ENCODE peak calls at places on chromosomes 16 and 17, in five cellular contexts. L is AG10803, N is transverse colon, Q is stomach, P is breast epithelium. S is an unnamed sample.

GRCh38 chr17:59807892-59808509 is 84.7 kb downstream of the TUBD1 start:
- DNase-seq in L (peak), N (no peak), Q (no peak), P (no peak), S (no peak)

GRCh38 chr17:34673995-34674900 is 94.9 kb downstream of the TMEM132E start:
- DNase-seq in L (no peak), N (no peak), Q (no peak), P (no peak), S (no peak)

GRCh38 chr16:84928679-84929420 is 82.5 kb downstream of the ZDHHC7 start:
- DNase-seq in L (peak), N (peak), Q (peak), P (no peak), S (no peak)

GRCh38 chr17:44203731-44204452 is 4.2 kb upstream of the ATXN7L3 start:
- DNase-seq in L (peak), N (peak), Q (no peak), P (no peak), S (no peak)

GRCh38 chr17:850086-850827 is 68.1 kb downstream of the MRM3 start:
- DNase-seq in L (no peak), N (no peak), Q (no peak), P (no peak), S (no peak)

GRCh38 chr17:82835122-82835521 is 4.7 kb downstream of the ZNF750 start:
- DNase-seq in L (no peak), N (no peak), Q (no peak), P (no peak), S (peak)

GRCh38 chr17:31752570-31752969 is 106.5 kb downstream of the COPRS start:
- DNase-seq in L (no peak), N (no peak), Q (no peak), P (no peak), S (no peak)

GRCh38 chr17:37360632-37361031 is 15.2 kb upstream of the C17orf78 start:
- DNase-seq in L (peak), N (no peak), Q (no peak), P (no peak), S (no peak)

GRCh38 chr16:50301626-50302471 is 35.5 kb downstream of the ADCY7 start:
- DNase-seq in L (peak), N (no peak), Q (no peak), P (peak), S (peak)

GRCh38 chr17:83097831-83098230 is 18.4 kb downstream of the METRNL start:
- DNase-seq in L (no peak), N (no peak), Q (no peak), P (no peak), S (no peak)

GRCh38 chr17:77833769-77834168 is 124.7 kb upstream of the TNRC6C start:
- DNase-seq in L (no peak), N (no peak), Q (no peak), P (no peak), S (peak)

GRCh38 chr16:5678371-5678770 is 580.8 kb upstream of the EEF2KMT start:
- DNase-seq in L (no peak), N (no peak), Q (no peak), P (no peak), S (no peak)

GRCh38 chr17:82031303-82031884 is at the start of gene RAC3:
- DNase-seq in L (no peak), N (no peak), Q (no peak), P (no peak), S (no peak)

GRCh38 chr17:27244481-27245223 is 49.3 kb upstream of the WSB1 start:
- DNase-seq in L (peak), N (peak), Q (no peak), P (no peak), S (no peak)

GRCh38 chr17:79991924-79992656 is 43.6 kb downstream of the TBC1D16 start:
- DNase-seq in L (no peak), N (peak), Q (peak), P (peak), S (no peak)

GRCh38 chr16:77696149-77696548 is 26.2 kb upstream of the NUDT7 start:
- DNase-seq in L (no peak), N (no peak), Q (no peak), P (no peak), S (no peak)

GRCh38 chr17:4068918-4069317 is 73.9 kb downstream of the ZZEF1 start:
- DNase-seq in L (no peak), N (no peak), Q (no peak), P (no peak), S (no peak)

GRCh38 chr17:60321336-60322055 is 70.4 kb downstream of the USP32 start:
- DNase-seq in L (no peak), N (no peak), Q (no peak), P (no peak), S (no peak)

GRCh38 chr16:83652898-83653297 is 154.9 kb upstream of the HSBP1 start:
- DNase-seq in L (peak), N (no peak), Q (no peak), P (no peak), S (no peak)

GRCh38 chr17:40600486-40601046 is 35.3 kb upstream of the CCR7 start:
- DNase-seq in L (no peak), N (no peak), Q (no peak), P (no peak), S (no peak)

GRCh38 chr17:40596261-40596919 is 31.1 kb upstream of the CCR7 start:
- DNase-seq in L (no peak), N (no peak), Q (no peak), P (no peak), S (no peak)

GRCh38 chr17:40597168-40598020 is 32.1 kb upstream of the CCR7 start:
- DNase-seq in L (no peak), N (no peak), Q (no peak), P (no peak), S (no peak)

GRCh38 chr17:40598021-40598927 is 33.0 kb upstream of the CCR7 start:
- DNase-seq in L (no peak), N (no peak), Q (no peak), P (no peak), S (no peak)

GRCh38 chr17:40598928-40599627 is 33.8 kb upstream of the CCR7 start:
- DNase-seq in L (no peak), N (peak), Q (no peak), P (no peak), S (no peak)
- H3K4me3 ChIP-seq in L (no peak), N (no peak), Q (no peak), P (no peak), S (no peak)

DNA sequence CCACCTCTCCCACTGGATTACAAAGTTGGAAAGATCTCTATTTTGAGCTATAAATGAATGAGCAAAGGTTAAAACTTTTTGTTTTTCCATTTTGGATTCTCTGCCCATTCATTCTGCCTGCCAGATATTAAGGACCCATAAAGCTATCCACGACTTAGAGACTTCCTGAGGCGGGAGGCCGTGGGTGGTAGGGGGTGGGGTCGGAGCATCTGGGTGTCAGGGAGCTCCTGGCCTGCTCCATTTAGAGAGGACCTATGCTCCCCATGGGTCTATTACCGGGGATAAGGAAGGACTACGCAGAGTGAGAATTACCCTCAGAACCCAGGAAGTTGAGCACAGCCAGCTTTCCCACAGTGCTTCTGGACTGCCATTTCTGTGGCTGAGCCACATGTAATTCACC is 45.8 kb downstream of the MARF1 start:
- DNase-seq in L (no peak), N (no peak), Q (no peak), P (no peak), S (no peak)
- H3K4me3 ChIP-seq in L (no peak), N (no peak), Q (no peak), P (no peak), S (no peak)

DNA sequence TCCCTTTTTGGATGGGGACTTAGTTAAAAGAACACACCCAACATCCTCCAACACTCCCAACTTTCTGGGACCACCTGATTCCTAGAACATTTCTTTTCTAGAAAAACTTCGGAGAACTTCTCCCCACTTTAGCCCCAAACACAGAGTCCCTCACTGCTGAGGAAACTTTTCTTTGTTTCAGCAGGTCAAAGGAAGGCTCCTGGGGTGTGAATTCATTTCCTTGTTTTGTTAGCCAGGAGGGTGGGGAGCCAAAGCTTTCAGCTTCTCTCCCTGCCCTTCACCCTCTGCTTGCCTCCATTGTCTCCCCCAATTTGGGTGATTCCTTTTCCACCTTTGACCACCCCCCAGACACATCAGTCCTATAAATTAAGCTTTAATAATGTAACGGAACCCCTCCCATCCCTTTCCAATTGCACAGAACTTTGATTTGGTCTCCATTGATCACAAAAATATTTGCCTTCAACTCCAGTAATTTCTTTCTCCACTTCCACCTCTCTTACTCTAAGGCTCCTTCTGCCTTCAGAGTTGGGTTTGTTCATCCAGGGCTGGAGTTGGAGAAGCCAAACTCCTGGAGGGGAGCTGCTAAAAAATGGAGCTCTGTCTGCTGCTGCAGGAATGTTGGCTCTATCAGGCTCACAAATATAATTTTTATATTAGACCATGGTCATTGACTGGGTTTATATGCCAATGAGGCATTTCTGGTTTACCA is 10.3 kb downstream of the HOXB4 start:
- DNase-seq in L (no peak), N (no peak), Q (no peak), P (no peak), S (no peak)
- H3K4me3 ChIP-seq in L (peak), N (peak), Q (peak), P (peak), S (no peak)

GRCh38 chr17:28897769-28898259 is 281 bp upstream of the FLOT2 start:
- DNase-seq in L (no peak), N (no peak), Q (no peak), P (no peak), S (no peak)

GRCh38 chr17:28896491-28896883 is 1.0 kb downstream of the FLOT2 start:
- DNase-seq in L (no peak), N (no peak), Q (no peak), P (no peak), S (no peak)

GRCh38 chr17:28899212-28899815 is 1.8 kb upstream of the FLOT2 start:
- DNase-seq in L (no peak), N (no peak), Q (no peak), P (no peak), S (no peak)

GRCh38 chr17:28896884-28897768 is at the start of gene FLOT2:
- DNase-seq in L (peak), N (peak), Q (peak), P (no peak), S (peak)

GRCh38 chr17:28898261-28898955 is 875 bp upstream of the FLOT2 start:
- DNase-seq in L (no peak), N (no peak), Q (no peak), P (no peak), S (no peak)
- H3K4me3 ChIP-seq in L (peak), N (peak), Q (peak), P (peak), S (no peak)

DNA sequence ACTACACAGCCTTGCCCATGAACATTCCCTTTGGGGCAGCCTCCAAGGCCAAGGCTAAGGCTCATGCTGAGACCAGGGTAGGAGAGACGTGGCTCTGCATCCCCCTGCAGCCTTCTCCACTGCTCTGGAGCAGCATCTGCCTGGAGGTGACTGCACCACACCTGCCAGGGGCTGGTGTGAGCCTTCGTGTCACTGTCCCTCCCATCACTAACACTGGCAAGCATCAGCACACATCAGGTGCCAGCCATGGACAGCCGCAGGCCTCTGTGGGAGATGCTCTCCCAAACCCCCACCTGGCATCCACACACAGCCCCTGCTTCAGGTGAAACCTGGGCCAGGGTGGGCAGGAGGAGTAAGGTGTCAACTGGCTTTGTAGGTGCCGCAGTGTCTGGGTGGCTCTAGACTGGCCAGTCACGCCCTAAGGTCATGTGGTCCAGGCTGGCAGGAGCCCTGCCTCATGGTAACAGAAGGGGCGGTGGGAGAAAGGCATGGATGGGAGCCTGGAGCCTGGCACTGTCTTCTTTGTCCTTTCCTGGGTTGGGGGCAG is 18.1 kb upstream of the MTSS2 start:
- DNase-seq in L (no peak), N (no peak), Q (no peak), P (no peak), S (no peak)
- H3K4me3 ChIP-seq in L (no peak), N (no peak), Q (no peak), P (no peak), S (no peak)